ENCODE peak calls at places on chromosomes 2 and 18, in four cellular contexts. One of them, this sample, is unnamed.

GRCh38 chr2:241882090-241882625 is 12.6 kb downstream of the RTP5 start:
- DNase-seq in effector memory CD4-positive, alpha-beta T cell: no peak
- DNase-seq in tibial artery: peak
- DNase-seq in CD4-positive, CD25-positive, alpha-beta regulatory T cell: peak
- DNase-seq in this sample: peak

GRCh38 chr18:111292-112014 is 46.9 kb upstream of the USP14 start:
- DNase-seq in effector memory CD4-positive, alpha-beta T cell: peak
- DNase-seq in tibial artery: no peak
- DNase-seq in CD4-positive, CD25-positive, alpha-beta regulatory T cell: peak
- DNase-seq in this sample: peak

GRCh38 chr2:241546771-241547498 is 11.6 kb upstream of the BOK start:
- DNase-seq in effector memory CD4-positive, alpha-beta T cell: no peak
- DNase-seq in tibial artery: no peak
- DNase-seq in CD4-positive, CD25-positive, alpha-beta regulatory T cell: no peak
- DNase-seq in this sample: no peak

GRCh38 chr2:157866202-157866601 is 9.9 kb downstream of the ACVR1 start:
- DNase-seq in effector memory CD4-positive, alpha-beta T cell: no peak
- DNase-seq in tibial artery: no peak
- DNase-seq in CD4-positive, CD25-positive, alpha-beta regulatory T cell: no peak
- DNase-seq in this sample: no peak

GRCh38 chr2:112767693-112768380 is 3.4 kb upstream of the CKAP2L start:
- DNase-seq in effector memory CD4-positive, alpha-beta T cell: no peak
- DNase-seq in tibial artery: no peak
- DNase-seq in CD4-positive, CD25-positive, alpha-beta regulatory T cell: no peak
- DNase-seq in this sample: no peak

GRCh38 chr2:121803503-121803902 is 48.1 kb downstream of the TSN start:
- DNase-seq in effector memory CD4-positive, alpha-beta T cell: no peak
- DNase-seq in tibial artery: no peak
- DNase-seq in CD4-positive, CD25-positive, alpha-beta regulatory T cell: no peak
- DNase-seq in this sample: no peak

GRCh38 chr2:236743623-236744280 is 174.1 kb downstream of the ACKR3 start:
- DNase-seq in effector memory CD4-positive, alpha-beta T cell: no peak
- DNase-seq in tibial artery: no peak
- DNase-seq in CD4-positive, CD25-positive, alpha-beta regulatory T cell: no peak
- DNase-seq in this sample: no peak

GRCh38 chr2:197931661-197932312 is 127.4 kb downstream of the PLCL1 start:
- DNase-seq in effector memory CD4-positive, alpha-beta T cell: no peak
- DNase-seq in tibial artery: no peak
- DNase-seq in CD4-positive, CD25-positive, alpha-beta regulatory T cell: no peak
- DNase-seq in this sample: no peak

DNA sequence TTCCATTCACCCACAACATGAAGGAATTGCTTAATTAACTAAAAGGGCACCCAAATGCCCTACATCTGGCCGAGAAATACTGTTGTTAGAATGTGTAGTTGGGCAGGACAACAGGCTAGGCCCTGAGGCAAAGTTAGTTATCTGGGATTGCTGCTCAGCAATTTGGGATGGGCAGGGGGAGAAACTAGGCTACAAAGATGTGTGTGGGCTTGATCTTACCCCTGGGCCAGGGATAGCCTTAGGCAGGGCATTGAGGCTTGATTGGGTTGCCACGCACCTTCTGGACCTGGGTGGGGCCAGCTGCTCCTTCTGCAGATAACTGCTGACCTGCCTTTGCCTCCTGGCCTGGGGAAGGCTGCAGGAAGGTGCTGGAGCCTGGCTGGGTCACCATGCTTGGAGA is 9.4 kb downstream of the IL18RAP start:
- DNase-seq in effector memory CD4-positive, alpha-beta T cell: no peak
- DNase-seq in tibial artery: no peak
- DNase-seq in CD4-positive, CD25-positive, alpha-beta regulatory T cell: no peak
- DNase-seq in this sample: no peak
- H3K27ac ChIP-seq in effector memory CD4-positive, alpha-beta T cell: no peak
- H3K27ac ChIP-seq in tibial artery: no peak
- H3K27ac ChIP-seq in CD4-positive, CD25-positive, alpha-beta regulatory T cell: no peak
- H3K27ac ChIP-seq in this sample: no peak

GRCh38 chr2:54545700-54546450 is 89.7 kb downstream of the SPTBN1 start:
- DNase-seq in effector memory CD4-positive, alpha-beta T cell: no peak
- DNase-seq in tibial artery: no peak
- DNase-seq in CD4-positive, CD25-positive, alpha-beta regulatory T cell: no peak
- DNase-seq in this sample: no peak
- H3K27ac ChIP-seq in effector memory CD4-positive, alpha-beta T cell: no peak
- H3K27ac ChIP-seq in tibial artery: no peak
- H3K27ac ChIP-seq in CD4-positive, CD25-positive, alpha-beta regulatory T cell: no peak
- H3K27ac ChIP-seq in this sample: no peak

DNA sequence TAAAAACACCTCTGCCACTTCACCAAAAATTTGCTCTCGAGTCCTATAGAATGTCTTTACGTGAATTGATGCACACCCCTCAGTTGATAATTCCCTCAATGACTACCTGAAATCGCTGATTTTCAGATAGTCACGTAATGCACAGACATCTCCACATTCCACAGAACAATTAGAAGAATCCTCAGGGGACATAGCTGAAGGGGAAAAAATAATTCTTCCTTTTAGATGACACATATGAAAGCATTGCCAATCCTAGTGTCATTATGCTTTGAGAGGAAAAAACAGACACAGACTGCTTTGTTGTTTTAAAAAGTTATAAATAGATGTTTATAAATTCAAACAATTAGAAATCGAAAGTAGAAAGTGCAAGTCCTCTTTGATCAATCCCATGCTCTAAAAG is 100.6 kb upstream of the FN1 start:
- DNase-seq in effector memory CD4-positive, alpha-beta T cell: no peak
- DNase-seq in tibial artery: no peak
- DNase-seq in CD4-positive, CD25-positive, alpha-beta regulatory T cell: no peak
- DNase-seq in this sample: no peak
- H3K27ac ChIP-seq in effector memory CD4-positive, alpha-beta T cell: no peak
- H3K27ac ChIP-seq in tibial artery: peak
- H3K27ac ChIP-seq in CD4-positive, CD25-positive, alpha-beta regulatory T cell: no peak
- H3K27ac ChIP-seq in this sample: no peak

GRCh38 chr2:14633451-14634211 is 1.1 kb downstream of the LRATD1 start:
- DNase-seq in effector memory CD4-positive, alpha-beta T cell: no peak
- DNase-seq in tibial artery: no peak
- DNase-seq in CD4-positive, CD25-positive, alpha-beta regulatory T cell: no peak
- DNase-seq in this sample: no peak
- H3K27ac ChIP-seq in effector memory CD4-positive, alpha-beta T cell: no peak
- H3K27ac ChIP-seq in tibial artery: no peak
- H3K27ac ChIP-seq in CD4-positive, CD25-positive, alpha-beta regulatory T cell: no peak
- H3K27ac ChIP-seq in this sample: no peak

DNA sequence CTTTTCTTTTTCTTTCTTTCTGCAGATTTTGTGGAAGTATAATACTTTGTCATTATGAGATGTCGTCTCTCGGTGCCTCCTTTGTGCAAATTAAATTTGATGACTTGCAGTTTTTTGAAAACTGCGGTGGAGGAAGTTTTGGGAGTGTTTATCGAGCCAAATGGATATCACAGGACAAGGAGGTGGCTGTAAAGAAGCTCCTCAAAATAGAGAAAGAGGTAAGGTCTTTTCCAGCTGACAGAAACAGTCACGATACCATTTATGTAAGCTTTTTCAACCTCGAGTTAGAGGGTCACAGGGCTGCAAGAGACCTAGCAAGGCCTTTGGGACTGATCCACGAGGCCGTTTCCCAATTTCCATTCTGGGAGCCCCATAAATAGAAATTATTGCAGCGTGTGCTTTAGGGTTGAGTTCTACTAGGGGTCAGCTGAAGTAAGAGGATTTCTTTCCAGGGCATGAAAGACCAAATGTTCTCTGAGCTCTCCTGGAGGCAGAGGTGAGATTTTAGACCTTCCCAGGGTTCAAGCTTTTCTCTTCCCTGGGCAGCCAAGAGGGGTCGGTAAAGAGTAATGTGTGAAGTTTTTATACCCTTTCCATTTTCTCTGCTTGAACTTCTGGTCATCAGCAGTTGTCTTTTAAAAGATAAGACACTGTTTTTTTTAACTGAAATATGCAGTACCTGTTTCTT is 15.5 kb downstream of the MAP3K20 start:
- DNase-seq in effector memory CD4-positive, alpha-beta T cell: no peak
- DNase-seq in tibial artery: peak
- DNase-seq in CD4-positive, CD25-positive, alpha-beta regulatory T cell: no peak
- DNase-seq in this sample: no peak
- H3K27ac ChIP-seq in effector memory CD4-positive, alpha-beta T cell: no peak
- H3K27ac ChIP-seq in tibial artery: peak
- H3K27ac ChIP-seq in CD4-positive, CD25-positive, alpha-beta regulatory T cell: no peak
- H3K27ac ChIP-seq in this sample: no peak

GRCh38 chr2:35504419-35504818 is 851.2 kb upstream of the CRIM1 start:
- DNase-seq in effector memory CD4-positive, alpha-beta T cell: no peak
- DNase-seq in tibial artery: no peak
- DNase-seq in CD4-positive, CD25-positive, alpha-beta regulatory T cell: no peak
- DNase-seq in this sample: no peak
- H3K27ac ChIP-seq in effector memory CD4-positive, alpha-beta T cell: no peak
- H3K27ac ChIP-seq in tibial artery: no peak
- H3K27ac ChIP-seq in CD4-positive, CD25-positive, alpha-beta regulatory T cell: no peak
- H3K27ac ChIP-seq in this sample: no peak

DNA sequence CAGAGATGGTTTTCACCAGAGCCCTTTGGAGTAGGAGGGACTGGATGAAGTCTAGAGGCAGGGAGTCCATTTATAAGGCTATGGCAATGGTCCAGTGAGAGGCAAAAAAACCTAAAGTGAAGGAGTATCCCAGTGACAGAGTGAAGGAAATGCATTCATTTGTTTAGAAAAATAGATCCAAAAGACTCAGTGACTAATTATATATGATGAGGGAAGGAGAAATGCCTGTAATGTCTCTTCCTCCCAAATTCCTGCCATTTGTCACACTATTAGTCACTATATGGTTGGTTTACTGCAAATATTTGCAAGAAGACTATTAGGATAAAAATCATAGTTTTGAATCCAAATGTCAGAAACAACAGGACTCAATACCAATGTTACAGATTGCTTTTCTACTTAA is 104.2 kb downstream of the ZNF521 start:
- DNase-seq in effector memory CD4-positive, alpha-beta T cell: no peak
- DNase-seq in tibial artery: no peak
- DNase-seq in CD4-positive, CD25-positive, alpha-beta regulatory T cell: no peak
- DNase-seq in this sample: no peak
- H3K27ac ChIP-seq in effector memory CD4-positive, alpha-beta T cell: no peak
- H3K27ac ChIP-seq in tibial artery: no peak
- H3K27ac ChIP-seq in CD4-positive, CD25-positive, alpha-beta regulatory T cell: no peak
- H3K27ac ChIP-seq in this sample: no peak

DNA sequence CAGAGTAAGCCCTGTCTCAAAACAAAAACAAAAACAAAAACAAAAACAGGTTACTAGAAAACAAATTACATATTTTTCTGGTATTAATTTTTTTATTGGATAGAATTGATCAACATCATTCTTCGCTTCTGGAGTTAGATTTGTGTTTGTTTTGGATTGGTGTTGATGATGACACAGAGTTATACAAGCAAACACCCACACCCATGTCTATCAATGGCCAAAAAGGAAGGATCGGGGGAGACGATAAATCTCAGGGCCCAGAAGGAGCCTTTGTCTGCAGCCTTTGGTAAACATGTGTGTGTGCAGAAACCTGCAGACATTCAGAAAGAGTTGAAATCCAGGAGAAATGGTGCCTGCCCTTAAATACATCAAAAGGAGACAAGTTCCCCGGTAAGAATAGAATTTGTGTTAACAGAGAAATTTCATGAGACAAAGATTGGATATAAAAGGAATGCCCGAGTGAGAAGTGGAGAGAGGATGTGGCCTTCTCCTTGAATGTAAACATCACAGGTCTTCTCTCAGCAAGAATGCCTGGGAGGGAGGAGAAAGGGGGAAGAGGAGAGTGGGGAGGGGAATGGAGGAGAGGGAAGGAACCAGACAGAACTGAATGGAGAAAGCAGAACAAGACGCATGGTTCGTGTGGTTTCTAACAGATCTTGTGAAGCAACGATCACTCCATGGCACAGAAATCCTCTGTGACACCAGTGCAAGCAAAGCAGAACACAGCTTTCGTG is 40.4 kb upstream of the TMEM178A start:
- DNase-seq in effector memory CD4-positive, alpha-beta T cell: no peak
- DNase-seq in tibial artery: no peak
- DNase-seq in CD4-positive, CD25-positive, alpha-beta regulatory T cell: no peak
- DNase-seq in this sample: no peak
- H3K27ac ChIP-seq in effector memory CD4-positive, alpha-beta T cell: no peak
- H3K27ac ChIP-seq in tibial artery: no peak
- H3K27ac ChIP-seq in CD4-positive, CD25-positive, alpha-beta regulatory T cell: no peak
- H3K27ac ChIP-seq in this sample: no peak

DNA sequence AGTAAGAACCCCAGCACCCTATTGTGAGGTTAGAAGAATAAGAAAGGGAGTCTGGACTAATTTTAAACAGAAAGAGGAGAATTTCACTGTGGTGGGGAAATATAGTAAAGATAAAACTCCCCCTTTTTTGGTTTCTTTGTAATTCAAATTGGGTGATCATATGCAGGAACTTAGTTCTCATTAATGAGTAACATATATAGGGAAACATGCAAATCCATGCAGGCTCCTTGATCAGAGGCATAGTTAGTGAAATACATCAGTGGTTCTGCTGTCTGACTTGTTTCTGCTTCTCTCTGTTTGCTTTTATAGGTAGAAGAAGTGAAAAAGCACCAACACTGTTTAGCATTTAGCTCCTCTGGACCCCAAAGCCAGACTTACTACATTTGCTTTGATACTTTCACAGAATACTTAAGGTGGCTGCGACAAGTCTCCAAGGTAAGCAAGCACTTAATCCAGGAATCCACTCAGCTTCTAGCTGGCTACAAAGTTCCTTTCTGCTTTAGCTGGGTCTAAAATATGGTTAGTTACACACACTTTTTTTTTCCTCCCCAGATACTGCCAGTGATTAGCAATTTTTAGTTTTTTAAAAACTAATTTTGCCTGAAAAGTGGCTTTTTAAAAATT is 123.2 kb downstream of the PHLPP1 start:
- DNase-seq in effector memory CD4-positive, alpha-beta T cell: no peak
- DNase-seq in tibial artery: no peak
- DNase-seq in CD4-positive, CD25-positive, alpha-beta regulatory T cell: no peak
- DNase-seq in this sample: no peak
- H3K27ac ChIP-seq in effector memory CD4-positive, alpha-beta T cell: no peak
- H3K27ac ChIP-seq in tibial artery: no peak
- H3K27ac ChIP-seq in CD4-positive, CD25-positive, alpha-beta regulatory T cell: no peak
- H3K27ac ChIP-seq in this sample: no peak

This sample was measured in naive thymus-derived CD4-positive, alpha-beta T cell.